ENCODE peak calls at places on chromosomes 11 and 22, in nine cellular contexts. One of them, this sample, is unnamed.

GRCh38 chr11:62400760-62401159 is 18.1 kb upstream of the SCGB1A1 start:
- DNase-seq in Caco-2: no peak
- DNase-seq in aorta: peak; percentile 92
- DNase-seq in CD8-positive, alpha-beta memory T cell: no peak
- DNase-seq in effector memory CD4-positive, alpha-beta T cell: no peak
- DNase-seq in gastrocnemius medialis: peak; percentile 49
- DNase-seq in mucosa of descending colon: peak; percentile 72
- DNase-seq in endothelial cell of umbilical vein: no peak
- DNase-seq in H7: peak; percentile 30
- DNase-seq in this sample: no peak

GRCh38 chr22:42343551-42344081 is 73.2 kb upstream of the TCF20 start:
- DNase-seq in aorta: no peak
- DNase-seq in gastrocnemius medialis: no peak
- DNase-seq in Caco-2: no peak
- DNase-seq in mucosa of descending colon: no peak
- DNase-seq in CD8-positive, alpha-beta memory T cell: no peak
- DNase-seq in effector memory CD4-positive, alpha-beta T cell: no peak
- DNase-seq in H7: peak; percentile 96
- DNase-seq in endothelial cell of umbilical vein: no peak
- DNase-seq in this sample: no peak

GRCh38 chr11:119361056-119361787 is 14.7 kb upstream of the MFRP start:
- DNase-seq in effector memory CD4-positive, alpha-beta T cell: no peak
- DNase-seq in Caco-2: peak; percentile 91
- DNase-seq in endothelial cell of umbilical vein: no peak
- DNase-seq in gastrocnemius medialis: peak; percentile 89
- DNase-seq in mucosa of descending colon: peak; percentile 28
- DNase-seq in H7: peak; percentile 83
- DNase-seq in aorta: peak; percentile 72
- DNase-seq in CD8-positive, alpha-beta memory T cell: no peak
- DNase-seq in this sample: no peak

GRCh38 chr11:73655686-73656085 is 9.3 kb downstream of the PLEKHB1 start:
- DNase-seq in mucosa of descending colon: no peak
- DNase-seq in CD8-positive, alpha-beta memory T cell: no peak
- DNase-seq in aorta: no peak
- DNase-seq in endothelial cell of umbilical vein: no peak
- DNase-seq in effector memory CD4-positive, alpha-beta T cell: no peak
- DNase-seq in Caco-2: no peak
- DNase-seq in H7: peak; percentile 29
- DNase-seq in gastrocnemius medialis: no peak
- DNase-seq in this sample: no peak

GRCh38 chr22:22005945-22006595 is 23.5 kb upstream of the TOP3B start:
- DNase-seq in gastrocnemius medialis: no peak
- DNase-seq in Caco-2: no peak
- DNase-seq in H7: no peak
- DNase-seq in aorta: no peak
- DNase-seq in endothelial cell of umbilical vein: no peak
- DNase-seq in CD8-positive, alpha-beta memory T cell: no peak
- DNase-seq in effector memory CD4-positive, alpha-beta T cell: no peak
- DNase-seq in mucosa of descending colon: no peak
- DNase-seq in this sample: no peak

GRCh38 chr11:57700425-57700824 is 11.6 kb downstream of the MED19 start:
- DNase-seq in aorta: no peak
- DNase-seq in gastrocnemius medialis: no peak
- DNase-seq in Caco-2: no peak
- DNase-seq in effector memory CD4-positive, alpha-beta T cell: no peak
- DNase-seq in endothelial cell of umbilical vein: no peak
- DNase-seq in CD8-positive, alpha-beta memory T cell: no peak
- DNase-seq in H7: peak; percentile 49
- DNase-seq in mucosa of descending colon: no peak
- DNase-seq in this sample: no peak

GRCh38 chr11:91972665-91973266 is 251.9 kb upstream of the FAT3 start:
- DNase-seq in H7: no peak
- DNase-seq in effector memory CD4-positive, alpha-beta T cell: no peak
- DNase-seq in Caco-2: no peak
- DNase-seq in aorta: no peak
- DNase-seq in CD8-positive, alpha-beta memory T cell: no peak
- DNase-seq in endothelial cell of umbilical vein: no peak
- DNase-seq in gastrocnemius medialis: no peak
- DNase-seq in mucosa of descending colon: no peak
- DNase-seq in this sample: no peak

GRCh38 chr11:47106839-47107520 is 69.7 kb downstream of the ARFGAP2 start:
- DNase-seq in CD8-positive, alpha-beta memory T cell: no peak
- DNase-seq in mucosa of descending colon: no peak
- DNase-seq in gastrocnemius medialis: no peak
- DNase-seq in H7: no peak
- DNase-seq in Caco-2: no peak
- DNase-seq in endothelial cell of umbilical vein: no peak
- DNase-seq in effector memory CD4-positive, alpha-beta T cell: no peak
- DNase-seq in aorta: no peak
- DNase-seq in this sample: no peak

GRCh38 chr11:68082478-68082877 is 38.7 kb downstream of the CHKA start:
- DNase-seq in CD8-positive, alpha-beta memory T cell: no peak
- DNase-seq in effector memory CD4-positive, alpha-beta T cell: no peak
- DNase-seq in endothelial cell of umbilical vein: no peak
- DNase-seq in H7: no peak
- DNase-seq in Caco-2: no peak
- DNase-seq in aorta: no peak
- DNase-seq in mucosa of descending colon: no peak
- DNase-seq in gastrocnemius medialis: no peak
- DNase-seq in this sample: no peak

GRCh38 chr11:35147273-35147672 is 8.3 kb downstream of the CD44 start:
- DNase-seq in Caco-2: no peak
- DNase-seq in endothelial cell of umbilical vein: no peak
- DNase-seq in aorta: no peak
- DNase-seq in effector memory CD4-positive, alpha-beta T cell: no peak
- DNase-seq in mucosa of descending colon: no peak
- DNase-seq in CD8-positive, alpha-beta memory T cell: no peak
- DNase-seq in gastrocnemius medialis: no peak
- DNase-seq in H7: no peak
- DNase-seq in this sample: no peak

GRCh38 chr11:35146711-35147110 is 7.7 kb downstream of the CD44 start:
- DNase-seq in H7: no peak
- DNase-seq in Caco-2: no peak
- DNase-seq in endothelial cell of umbilical vein: no peak
- DNase-seq in gastrocnemius medialis: no peak
- DNase-seq in aorta: no peak
- DNase-seq in mucosa of descending colon: no peak
- DNase-seq in CD8-positive, alpha-beta memory T cell: no peak
- DNase-seq in effector memory CD4-positive, alpha-beta T cell: no peak
- DNase-seq in this sample: no peak

GRCh38 chr11:35145249-35145648 is 6.3 kb downstream of the CD44 start:
- DNase-seq in H7: no peak
- DNase-seq in aorta: peak; percentile 54
- DNase-seq in Caco-2: no peak
- DNase-seq in mucosa of descending colon: peak; percentile 60
- DNase-seq in endothelial cell of umbilical vein: no peak
- DNase-seq in effector memory CD4-positive, alpha-beta T cell: no peak
- DNase-seq in CD8-positive, alpha-beta memory T cell: peak; percentile 27
- DNase-seq in gastrocnemius medialis: no peak
- DNase-seq in this sample: no peak

GRCh38 chr11:35144811-35145210 is 5.8 kb downstream of the CD44 start:
- DNase-seq in endothelial cell of umbilical vein: no peak
- DNase-seq in gastrocnemius medialis: no peak
- DNase-seq in aorta: no peak
- DNase-seq in effector memory CD4-positive, alpha-beta T cell: no peak
- DNase-seq in CD8-positive, alpha-beta memory T cell: no peak
- DNase-seq in Caco-2: no peak
- DNase-seq in mucosa of descending colon: no peak
- DNase-seq in H7: no peak
- DNase-seq in this sample: no peak

GRCh38 chr11:35146074-35146521 is 7.1 kb downstream of the CD44 start:
- DNase-seq in effector memory CD4-positive, alpha-beta T cell: peak; percentile 52
- DNase-seq in H7: no peak
- DNase-seq in aorta: no peak
- DNase-seq in endothelial cell of umbilical vein: no peak
- DNase-seq in gastrocnemius medialis: no peak
- DNase-seq in CD8-positive, alpha-beta memory T cell: peak; percentile 32
- DNase-seq in mucosa of descending colon: no peak
- DNase-seq in Caco-2: no peak
- DNase-seq in this sample: peak; percentile 82
- H3K36me3 ChIP-seq in effector memory CD4-positive, alpha-beta T cell: peaks cover 33% of the 10 kb centered on the region
- H3K36me3 ChIP-seq in H7: no peaks in the 10 kb centered on the region
- H3K36me3 ChIP-seq in aorta: no peaks in the 10 kb centered on the region
- H3K36me3 ChIP-seq in endothelial cell of umbilical vein: no peaks in the 10 kb centered on the region
- H3K36me3 ChIP-seq in gastrocnemius medialis: no peaks in the 10 kb centered on the region
- H3K36me3 ChIP-seq in CD8-positive, alpha-beta memory T cell: peaks cover 9% of the 10 kb centered on the region
- H3K36me3 ChIP-seq in mucosa of descending colon: no peaks in the 10 kb centered on the region
- H3K36me3 ChIP-seq in Caco-2: no peaks in the 10 kb centered on the region
- H3K36me3 ChIP-seq in this sample: peaks cover 36% of the 10 kb centered on the region

GRCh38 chr11:9148035-9148434 is 56.6 kb upstream of the SCUBE2 start:
- DNase-seq in CD8-positive, alpha-beta memory T cell: no peak
- DNase-seq in aorta: no peak
- DNase-seq in mucosa of descending colon: no peak
- DNase-seq in Caco-2: no peak
- DNase-seq in effector memory CD4-positive, alpha-beta T cell: no peak
- DNase-seq in endothelial cell of umbilical vein: no peak
- DNase-seq in H7: no peak
- DNase-seq in gastrocnemius medialis: no peak
- DNase-seq in this sample: no peak
- H3K36me3 ChIP-seq in CD8-positive, alpha-beta memory T cell: peaks cover 37% of the 10 kb centered on the region
- H3K36me3 ChIP-seq in aorta: peaks cover 16% of the 10 kb centered on the region
- H3K36me3 ChIP-seq in mucosa of descending colon: no peaks in the 10 kb centered on the region
- H3K36me3 ChIP-seq in Caco-2: peaks cover 3% of the 10 kb centered on the region
- H3K36me3 ChIP-seq in effector memory CD4-positive, alpha-beta T cell: peaks cover 68% of the 10 kb centered on the region
- H3K36me3 ChIP-seq in endothelial cell of umbilical vein: peaks cover 45% of the 10 kb centered on the region
- H3K36me3 ChIP-seq in H7: peaks cover 38% of the 10 kb centered on the region
- H3K36me3 ChIP-seq in gastrocnemius medialis: peaks cover 92% of the 10 kb centered on the region
- H3K36me3 ChIP-seq in this sample: peaks cover 3% of the 10 kb centered on the region

GRCh38 chr22:37173709-37174108 is 14.3 kb downstream of the C1QTNF6 start:
- DNase-seq in effector memory CD4-positive, alpha-beta T cell: no peak
- DNase-seq in aorta: no peak
- DNase-seq in endothelial cell of umbilical vein: no peak
- DNase-seq in CD8-positive, alpha-beta memory T cell: no peak
- DNase-seq in mucosa of descending colon: no peak
- DNase-seq in Caco-2: peak; percentile 18
- DNase-seq in H7: no peak
- DNase-seq in gastrocnemius medialis: peak; percentile 29
- DNase-seq in this sample: no peak

GRCh38 chr22:37169412-37169811 is 18.6 kb downstream of the C1QTNF6 start:
- DNase-seq in Caco-2: peak; percentile 17
- DNase-seq in H7: peak; percentile 27
- DNase-seq in mucosa of descending colon: peak; percentile 28
- DNase-seq in effector memory CD4-positive, alpha-beta T cell: no peak
- DNase-seq in aorta: peak; percentile 22
- DNase-seq in gastrocnemius medialis: no peak
- DNase-seq in endothelial cell of umbilical vein: no peak
- DNase-seq in CD8-positive, alpha-beta memory T cell: no peak
- DNase-seq in this sample: no peak

GRCh38 chr22:37169947-37170688 is 17.9 kb downstream of the C1QTNF6 start:
- DNase-seq in Caco-2: peak; percentile 19
- DNase-seq in CD8-positive, alpha-beta memory T cell: no peak
- DNase-seq in aorta: peak; percentile 41
- DNase-seq in H7: peak; percentile 49
- DNase-seq in gastrocnemius medialis: no peak
- DNase-seq in mucosa of descending colon: peak; percentile 31
- DNase-seq in endothelial cell of umbilical vein: no peak
- DNase-seq in effector memory CD4-positive, alpha-beta T cell: no peak
- DNase-seq in this sample: peak; percentile 83

GRCh38 chr22:37172266-37173245 is 15.5 kb downstream of the C1QTNF6 start:
- DNase-seq in mucosa of descending colon: no peak
- DNase-seq in gastrocnemius medialis: no peak
- DNase-seq in CD8-positive, alpha-beta memory T cell: no peak
- DNase-seq in effector memory CD4-positive, alpha-beta T cell: no peak
- DNase-seq in H7: no peak
- DNase-seq in endothelial cell of umbilical vein: no peak
- DNase-seq in Caco-2: peak; percentile 17
- DNase-seq in aorta: peak; percentile 35
- DNase-seq in this sample: no peak

GRCh38 chr22:37171662-37172061 is 16.4 kb downstream of the C1QTNF6 start:
- DNase-seq in aorta: no peak
- DNase-seq in gastrocnemius medialis: no peak
- DNase-seq in effector memory CD4-positive, alpha-beta T cell: no peak
- DNase-seq in endothelial cell of umbilical vein: no peak
- DNase-seq in H7: no peak
- DNase-seq in CD8-positive, alpha-beta memory T cell: no peak
- DNase-seq in mucosa of descending colon: no peak
- DNase-seq in Caco-2: no peak
- DNase-seq in this sample: no peak
- H3K36me3 ChIP-seq in aorta: no peaks in the 10 kb centered on the region
- H3K36me3 ChIP-seq in gastrocnemius medialis: no peaks in the 10 kb centered on the region
- H3K36me3 ChIP-seq in effector memory CD4-positive, alpha-beta T cell: no peaks in the 10 kb centered on the region
- H3K36me3 ChIP-seq in endothelial cell of umbilical vein: no peaks in the 10 kb centered on the region
- H3K36me3 ChIP-seq in H7: no peaks in the 10 kb centered on the region
- H3K36me3 ChIP-seq in CD8-positive, alpha-beta memory T cell: no peaks in the 10 kb centered on the region
- H3K36me3 ChIP-seq in mucosa of descending colon: no peaks in the 10 kb centered on the region
- H3K36me3 ChIP-seq in Caco-2: no peaks in the 10 kb centered on the region
- H3K36me3 ChIP-seq in this sample: peaks cover 22% of the 10 kb centered on the region

GRCh38 chr22:45529097-45529496 is 26.4 kb downstream of the FBLN1 start:
- DNase-seq in H7: no peak
- DNase-seq in aorta: no peak
- DNase-seq in CD8-positive, alpha-beta memory T cell: no peak
- DNase-seq in Caco-2: no peak
- DNase-seq in endothelial cell of umbilical vein: no peak
- DNase-seq in mucosa of descending colon: no peak
- DNase-seq in effector memory CD4-positive, alpha-beta T cell: no peak
- DNase-seq in gastrocnemius medialis: no peak
- DNase-seq in this sample: no peak
- H3K36me3 ChIP-seq in H7: peaks cover 27% of the 10 kb centered on the region
- H3K36me3 ChIP-seq in aorta: no peaks in the 10 kb centered on the region
- H3K36me3 ChIP-seq in CD8-positive, alpha-beta memory T cell: no peaks in the 10 kb centered on the region
- H3K36me3 ChIP-seq in Caco-2: peaks cover 4% of the 10 kb centered on the region
- H3K36me3 ChIP-seq in endothelial cell of umbilical vein: no peaks in the 10 kb centered on the region
- H3K36me3 ChIP-seq in mucosa of descending colon: no peaks in the 10 kb centered on the region
- H3K36me3 ChIP-seq in effector memory CD4-positive, alpha-beta T cell: no peaks in the 10 kb centered on the region
- H3K36me3 ChIP-seq in gastrocnemius medialis: no peaks in the 10 kb centered on the region
- H3K36me3 ChIP-seq in this sample: no peaks in the 10 kb centered on the region

DNA sequence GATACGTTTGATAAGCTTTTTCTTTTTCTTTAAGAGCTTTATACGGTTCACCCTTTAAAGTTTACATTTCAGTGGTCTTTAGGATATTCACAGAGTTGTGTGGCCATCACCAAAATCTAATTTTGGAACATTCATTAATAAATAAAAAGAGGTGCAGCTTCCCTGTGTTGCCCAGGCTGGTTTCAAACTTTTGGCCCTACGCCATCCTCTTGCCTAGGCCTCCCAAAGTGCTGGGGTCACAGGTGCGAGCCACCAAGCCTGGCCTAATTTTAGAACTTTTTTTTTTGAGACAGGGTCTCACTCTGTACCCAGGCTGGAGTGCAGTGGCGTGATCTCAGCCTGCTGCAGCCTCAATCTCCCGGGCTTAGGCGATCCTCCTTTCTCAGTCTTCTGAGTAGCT is 30.6 kb downstream of the MED15 start:
- DNase-seq in endothelial cell of umbilical vein: no peak
- DNase-seq in effector memory CD4-positive, alpha-beta T cell: no peak
- DNase-seq in CD8-positive, alpha-beta memory T cell: no peak
- DNase-seq in Caco-2: no peak
- DNase-seq in H7: no peak
- DNase-seq in mucosa of descending colon: no peak
- DNase-seq in aorta: no peak
- DNase-seq in gastrocnemius medialis: no peak
- DNase-seq in this sample: no peak
- H3K36me3 ChIP-seq in endothelial cell of umbilical vein: peaks cover 14% of the 10 kb centered on the region
- H3K36me3 ChIP-seq in effector memory CD4-positive, alpha-beta T cell: peaks cover 23% of the 10 kb centered on the region
- H3K36me3 ChIP-seq in CD8-positive, alpha-beta memory T cell: peaks cover 29% of the 10 kb centered on the region
- H3K36me3 ChIP-seq in Caco-2: no peaks in the 10 kb centered on the region
- H3K36me3 ChIP-seq in H7: peaks cover 1% of the 10 kb centered on the region
- H3K36me3 ChIP-seq in mucosa of descending colon: no peaks in the 10 kb centered on the region
- H3K36me3 ChIP-seq in aorta: no peaks in the 10 kb centered on the region
- H3K36me3 ChIP-seq in gastrocnemius medialis: peaks cover 29% of the 10 kb centered on the region
- H3K36me3 ChIP-seq in this sample: peaks cover 58% of the 10 kb centered on the region